ENCODE peak calls at places on chromosome 1, in six cellular contexts. P, E, W, Z, T and I are unnamed samples.

GRCh38 chr1:47190807-47191206 is 971 bp upstream of the PDZK1IP1 start:
- DNase-seq in P (no peak), E (no peak), T (no peak), Z (no peak), W (peak; percentile 12), I (no peak)

GRCh38 chr1:67307251-67308060 is at the start of gene IL12RB2:
- DNase-seq in T (no peak), W (peak; percentile 68), E (peak; percentile 65), P (no peak), Z (no peak), I (no peak)

GRCh38 chr1:209675567-209676154 is 449 bp downstream of the G0S2 start:
- DNase-seq in Z (no peak), E (peak; percentile 54), P (peak; percentile 29), W (peak; percentile 31), T (no peak), I (no peak)

GRCh38 chr1:30801826-30802198 is 44.2 kb upstream of the LAPTM5 start:
- DNase-seq in Z (peak; percentile 43), E (peak; percentile 92), W (peak; percentile 97), P (no peak), T (peak; percentile 69), I (no peak)

GRCh38 chr1:174912243-174912642 is 87.5 kb upstream of the CACYBP start:
- DNase-seq in E (no peak), T (no peak), Z (no peak), W (peak; percentile 47), P (no peak), I (no peak)

GRCh38 chr1:160570847-160571246 is 8.4 kb downstream of the CD84 start:
- DNase-seq in P (no peak), E (no peak), Z (no peak), W (no peak), T (no peak), I (no peak)

GRCh38 chr1:110877364-110877763 is 4.4 kb downstream of the CD53 start:
- DNase-seq in T (no peak), P (no peak), Z (no peak), W (no peak), E (no peak), I (no peak)

GRCh38 chr1:156704166-156704711 is 1.1 kb downstream of the CRABP2 start:
- DNase-seq in P (no peak), W (no peak), E (no peak), Z (no peak), T (no peak), I (no peak)

GRCh38 chr1:214332950-214333798 is 52.2 kb downstream of the SMYD2 start:
- DNase-seq in P (peak; percentile 59), Z (no peak), T (peak; percentile 68), W (peak; percentile 72), E (peak; percentile 76), I (peak; percentile 18)

GRCh38 chr1:113534130-113534817 is 144.0 kb downstream of the MAGI3 start:
- DNase-seq in P (peak; percentile 89), Z (no peak), E (no peak), W (no peak), T (peak; percentile 48), I (no peak)

GRCh38 chr1:213582976-213583567 is 404.7 kb upstream of the PROX1 start:
- DNase-seq in W (no peak), Z (no peak), E (no peak), P (no peak), T (no peak), I (no peak)

GRCh38 chr1:43634729-43635128 is 15.2 kb upstream of the KDM4A start:
- DNase-seq in E (peak; percentile 65), Z (no peak), W (no peak), T (no peak), P (no peak), I (no peak)

GRCh38 chr1:37509181-37509580 is 5.4 kb downstream of the MEAF6 start:
- DNase-seq in T (peak; percentile 39), P (peak; percentile 42), W (no peak), Z (no peak), E (peak; percentile 52), I (no peak)

GRCh38 chr1:224380003-224380402 is 23.3 kb downstream of the CNIH4 start:
- DNase-seq in E (no peak), W (peak; percentile 69), P (peak; percentile 29), Z (peak; percentile 17), T (no peak), I (no peak)

GRCh38 chr1:51583532-51583931 is 33.4 kb upstream of the OSBPL9 start:
- DNase-seq in Z (no peak), P (peak; percentile 31), T (peak; percentile 96), E (no peak), W (no peak), I (no peak)

GRCh38 chr1:172449585-172450523 is 6.0 kb upstream of the PIGC start:
- DNase-seq in T (peak; percentile 77), Z (no peak), P (peak; percentile 70), E (peak; percentile 93), W (peak; percentile 52), I (no peak)

GRCh38 chr1:98661544-98662353 is at the start of gene SNX7:
- DNase-seq in T (peak; percentile 76), Z (no peak), P (peak; percentile 82), E (peak; percentile 86), W (peak; percentile 25), I (no peak)

GRCh38 chr1:231949277-231950122 is 322.9 kb downstream of the DISC1 start:
- DNase-seq in T (no peak), E (peak; percentile 63), P (no peak), W (no peak), Z (no peak), I (no peak)

GRCh38 chr1:244336232-244336899 is 115.3 kb downstream of the ADSS2 start:
- DNase-seq in W (no peak), P (no peak), Z (no peak), T (no peak), E (no peak), I (no peak)

GRCh38 chr1:10283318-10283984 is 73.1 kb downstream of the KIF1B start:
- DNase-seq in Z (no peak), P (peak; percentile 30), T (no peak), E (no peak), W (peak; percentile 50), I (no peak)

GRCh38 chr1:167482184-167482583 is 36.1 kb downstream of the CD247 start:
- DNase-seq in Z (no peak), E (no peak), T (no peak), W (peak; percentile 61), P (no peak), I (no peak)

GRCh38 chr1:40423951-40424618 is 26.2 kb upstream of the ZFP69B start:
- DNase-seq in Z (no peak), E (no peak), T (no peak), P (no peak), W (no peak), I (no peak)

GRCh38 chr1:116115476-116115875 is 4.3 kb downstream of the MAB21L3 start:
- DNase-seq in E (no peak), P (peak; percentile 82), T (peak; percentile 33), W (no peak), Z (no peak), I (no peak)

GRCh38 chr1:23478896-23479790 is 4.8 kb downstream of the ASAP3 start:
- DNase-seq in W (no peak), E (no peak), T (peak; percentile 90), P (peak; percentile 91), Z (no peak), I (no peak)

GRCh38 chr1:160001440-160001839 is 30.4 kb downstream of the PIGM start:
- DNase-seq in P (no peak), Z (no peak), W (no peak), E (no peak), T (no peak), I (no peak)

GRCh38 chr1:54812801-54813478 is 11.8 kb upstream of the TTC22 start:
- DNase-seq in W (no peak), Z (no peak), P (no peak), T (no peak), E (no peak), I (no peak)

GRCh38 chr1:230270940-230271325 is 155.2 kb downstream of the PGBD5 start:
- DNase-seq in W (no peak), P (no peak), E (no peak), T (peak; percentile 8), Z (no peak), I (no peak)

GRCh38 chr1:149888999-149889289 is 10.4 kb upstream of the BOLA1 start:
- DNase-seq in E (no peak), Z (no peak), T (peak; percentile 65), P (no peak), W (no peak), I (no peak)

GRCh38 chr1:32702599-32703478 is at the start of gene SYNC:
- DNase-seq in T (peak; percentile 46), P (peak; percentile 65), E (peak; percentile 51), W (no peak), Z (no peak), I (no peak)

GRCh38 chr1:235933483-235934116 is 66.9 kb upstream of the LYST start:
- DNase-seq in T (no peak), P (no peak), W (no peak), Z (no peak), E (no peak), I (no peak)